ENCODE peak calls at places on chromosomes 7 and 10, in eight cellular contexts. G is adrenal gland, K is PC-3, R is esophagus muscularis mucosa, Q is astrocyte of the spinal cord, Z is cardiac fibroblast, A is psoas muscle, E is bronchial epithelial cell. H is an unnamed sample.

GRCh38 chr10:119241066-119241465 is 33.7 kb downstream of the GRK5 start:
- DNase-seq in G (no peak), K (no peak), R (no peak), Q (no peak), Z (no peak), A (no peak), E (no peak), H (no peak)

GRCh38 chr7:46058424-46058823 is 137.4 kb upstream of the IGFBP3 start:
- DNase-seq in G (no peak), K (peak; percentile 29), R (no peak), Q (no peak), Z (peak; percentile 77), A (no peak), E (peak; percentile 74), H (peak; percentile 23)

GRCh38 chr10:3814832-3815209 is 29.8 kb upstream of the KLF6 start:
- DNase-seq in G (no peak), K (no peak), R (peak; percentile 29), Q (no peak), Z (no peak), A (no peak), E (no peak), H (no peak)

GRCh38 chr10:85420501-85421191 is 945.9 kb downstream of the GRID1 start:
- DNase-seq in G (no peak), K (no peak), R (peak; percentile 91), Q (no peak), Z (no peak), A (no peak), E (no peak), H (no peak)

GRCh38 chr7:117781707-117782106 is 91.5 kb downstream of the CTTNBP2 start:
- DNase-seq in G (no peak), K (peak; percentile 47), R (no peak), Q (no peak), Z (peak; percentile 18), A (no peak), E (peak; percentile 73), H (no peak)

GRCh38 chr7:50661345-50662058 is 96.3 kb upstream of the DDC start:
- DNase-seq in G (no peak), K (no peak), R (no peak), Q (no peak), Z (no peak), A (no peak), E (no peak), H (no peak)

GRCh38 chr7:131250331-131250730 is 77.3 kb upstream of the MKLN1 start:
- DNase-seq in G (no peak), K (no peak), R (no peak), Q (no peak), Z (no peak), A (no peak), E (no peak), H (no peak)

GRCh38 chr10:43905502-43906236 is 257.0 kb upstream of the ZNF32 start:
- DNase-seq in G (no peak), K (no peak), R (peak; percentile 90), Q (no peak), Z (peak; percentile 33), A (peak; percentile 56), E (no peak), H (no peak)

GRCh38 chr7:136894789-136895188 is 26.3 kb downstream of the CHRM2 start:
- DNase-seq in G (no peak), K (no peak), R (no peak), Q (no peak), Z (no peak), A (no peak), E (no peak), H (no peak)

GRCh38 chr10:87724789-87725188 is 65.1 kb downstream of the PAPSS2 start:
- DNase-seq in G (no peak), K (no peak), R (no peak), Q (no peak), Z (no peak), A (no peak), E (no peak), H (no peak)

GRCh38 chr10:104809288-104810090 is 168.4 kb downstream of the SORCS3 start:
- DNase-seq in G (no peak), K (peak; percentile 38), R (no peak), Q (peak; percentile 39), Z (peak; percentile 38), A (no peak), E (peak; percentile 66), H (peak; percentile 99)

GRCh38 chr7:334618-335357 is 44.8 kb downstream of the FOXL3 start:
- DNase-seq in G (no peak), K (no peak), R (no peak), Q (no peak), Z (no peak), A (no peak), E (no peak), H (no peak)

GRCh38 chr10:35012781-35013180 is 77.4 kb downstream of the CUL2 start:
- DNase-seq in G (no peak), K (no peak), R (no peak), Q (no peak), Z (no peak), A (no peak), E (no peak), H (no peak)

GRCh38 chr10:66714741-66715140 is 211.1 kb upstream of the LRRTM3 start:
- DNase-seq in G (no peak), K (peak; percentile 46), R (no peak), Q (peak; percentile 5), Z (peak; percentile 56), A (no peak), E (peak; percentile 67), H (peak; percentile 47)

GRCh38 chr10:8596929-8597472 is 542.5 kb downstream of the GATA3 start:
- DNase-seq in G (no peak), K (peak; percentile 46), R (no peak), Q (no peak), Z (no peak), A (no peak), E (peak; percentile 76), H (peak; percentile 79)

GRCh38 chr7:16961650-16962049 is 79.9 kb upstream of the AGR3 start:
- DNase-seq in G (no peak), K (no peak), R (no peak), Q (no peak), Z (peak; percentile 34), A (no peak), E (no peak), H (no peak)

GRCh38 chr10:132163278-132163765 is 23.4 kb upstream of the DPYSL4 start:
- DNase-seq in G (no peak), K (peak; percentile 80), R (no peak), Q (no peak), Z (peak; percentile 19), A (peak; percentile 23), E (no peak), H (peak; percentile 43)

GRCh38 chr10:95208702-95209391 is 14.8 kb downstream of the ACSM6 start:
- DNase-seq in G (no peak), K (peak; percentile 33), R (no peak), Q (peak; percentile 24), Z (peak; percentile 37), A (no peak), E (peak; percentile 33), H (peak; percentile 20)
- TF ChIP-seq CTCF in G (no peak), K (peak; percentile 59), R (no peak), Q (no peak), Z (no peak), A (peak; percentile 19), E (peak; percentile 20), H (peak; percentile 29)

GRCh38 chr10:29239569-29240472 is 49.0 kb upstream of the LYZL1 start:
- DNase-seq in G (peak; percentile 28), K (peak; percentile 62), R (peak; percentile 83), Q (no peak), Z (peak; percentile 39), A (no peak), E (no peak), H (peak; percentile 60)
- TF ChIP-seq CTCF in G (peak; percentile 9), K (peak; percentile 80), R (no peak), Q (peak; percentile 58), Z (peak; percentile 66), A (peak; percentile 33), E (peak; percentile 24), H (peak; percentile 32)

GRCh38 chr7:73970801-73971229 is 57.2 kb upstream of the ELN start:
- DNase-seq in G (no peak), K (no peak), R (no peak), Q (no peak), Z (no peak), A (no peak), E (no peak), H (no peak)

GRCh38 chr7:73973091-73973490 is 54.9 kb upstream of the ELN start:
- DNase-seq in G (no peak), K (no peak), R (no peak), Q (no peak), Z (no peak), A (no peak), E (no peak), H (peak; percentile 54)

GRCh38 chr7:73972614-73973013 is 55.4 kb upstream of the ELN start:
- DNase-seq in G (no peak), K (no peak), R (no peak), Q (no peak), Z (no peak), A (no peak), E (no peak), H (no peak)

GRCh38 chr7:73971315-73971700 is 56.7 kb upstream of the ELN start:
- DNase-seq in G (no peak), K (no peak), R (no peak), Q (no peak), Z (no peak), A (no peak), E (no peak), H (no peak)

DNA sequence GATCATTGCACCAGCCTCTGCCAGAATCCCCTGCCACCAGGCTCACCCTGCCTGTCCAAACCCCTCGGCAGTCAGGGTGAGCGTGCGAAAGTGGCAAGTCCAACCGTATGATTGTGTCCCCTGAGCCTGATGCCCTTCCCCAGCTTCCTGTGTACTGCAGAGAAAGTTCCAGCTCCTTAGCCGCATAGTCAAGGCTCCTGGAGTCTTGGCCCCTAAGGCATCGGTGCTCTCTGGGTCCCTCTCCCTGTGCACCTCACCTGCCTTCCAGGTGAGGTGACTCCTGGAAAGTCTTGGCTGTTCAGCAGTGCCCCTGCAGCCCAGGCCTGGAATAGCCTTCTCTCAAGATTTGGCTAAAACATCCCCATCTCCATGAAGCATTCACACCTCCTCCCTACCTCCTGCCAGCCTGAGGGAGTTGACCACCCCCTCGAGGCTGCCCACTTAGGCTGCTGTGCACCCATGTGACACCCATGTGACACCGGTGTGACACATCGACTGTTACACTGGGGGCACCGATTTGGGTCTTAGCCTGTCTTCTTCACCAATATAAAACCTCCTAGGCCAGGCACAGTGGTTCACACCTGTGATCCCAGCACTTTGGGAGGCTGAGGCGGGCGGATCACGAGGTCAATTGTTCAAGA is 56.2 kb upstream of the ELN start:
- DNase-seq in G (no peak), K (peak; percentile 43), R (no peak), Q (no peak), Z (no peak), A (no peak), E (peak; percentile 25), H (peak; percentile 36)
- TF ChIP-seq CTCF in G (no peak), K (peak; percentile 53), R (no peak), Q (peak; percentile 20), Z (peak; percentile 14), A (no peak), E (peak; percentile 49), H (peak; percentile 8)

DNA sequence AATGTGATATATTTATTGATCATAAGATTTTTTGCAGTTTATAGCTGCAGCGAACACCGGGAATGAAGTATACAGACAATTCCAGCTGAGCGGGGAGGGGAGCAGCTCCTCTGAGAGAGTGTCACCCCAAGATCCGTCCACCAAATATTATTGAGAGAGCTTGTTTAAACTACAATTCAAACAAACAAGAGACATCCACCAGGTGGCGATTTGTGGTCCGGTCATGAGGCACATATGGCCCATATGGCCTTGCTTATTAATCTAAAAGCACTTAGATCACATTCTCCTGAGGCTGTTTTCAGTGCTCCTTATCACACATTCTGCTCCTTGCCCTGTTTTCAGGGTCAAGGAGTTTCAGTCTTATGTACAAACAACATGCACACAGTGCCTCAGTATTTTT is 83.1 kb downstream of the THSD7A start:
- DNase-seq in G (no peak), K (peak; percentile 3), R (no peak), Q (no peak), Z (peak; percentile 3), A (no peak), E (no peak), H (no peak)
- TF ChIP-seq CTCF in G (no peak), K (peak; percentile 19), R (no peak), Q (no peak), Z (no peak), A (no peak), E (no peak), H (no peak)